ENCODE peak calls at places on chromosomes 4 and X, in four cellular contexts. V is nucleus accumbens; W is right cardiac atrium; Y is effector memory CD4-positive, alpha-beta T cell. G is an unnamed sample.

GRCh38 chr4:122874194-122874593 is 47.6 kb downstream of the FGF2 start:
- DNase-seq in W (no peak), Y (no peak), V (no peak), G (no peak)

GRCh38 chr4:69147334-69147733 is 51.1 kb downstream of the UGT2B7 start:
- DNase-seq in Y (no peak), V (no peak), W (no peak), G (no peak)

GRCh38 chrX:17621566-17622270 is 115.6 kb upstream of the SCML1 start:
- DNase-seq in W (no peak), Y (no peak), V (no peak), G (no peak)

GRCh38 chrX:16368696-16369095 is 201.4 kb downstream of the MAGEB17 start:
- DNase-seq in V (no peak), Y (no peak), W (no peak), G (no peak)

GRCh38 chrX:55778322-55778721 is 60.8 kb downstream of the RRAGB start:
- DNase-seq in Y (no peak), V (no peak), W (no peak), G (no peak)

GRCh38 chr4:152862608-152863007 is 73.5 kb upstream of the FHDC1 start:
- DNase-seq in W (no peak), Y (no peak), V (no peak), G (no peak)

GRCh38 chr4:2798399-2799301 is 5.8 kb downstream of the SH3BP2 start:
- DNase-seq in V (no peak), W (peak), Y (no peak), G (no peak)

GRCh38 chr4:17315459-17315858 is 196.4 kb downstream of the QDPR start:
- DNase-seq in V (no peak), Y (no peak), W (no peak), G (no peak)

GRCh38 chr4:126856906-126857305 is 775.9 kb upstream of the INTU start:
- DNase-seq in W (no peak), V (no peak), Y (no peak), G (no peak)

GRCh38 chr4:24278693-24279092 is 305.7 kb downstream of the DHX15 start:
- DNase-seq in Y (no peak), V (no peak), W (no peak), G (no peak)

GRCh38 chrX:103063918-103064434 is at the start of gene BEX1:
- DNase-seq in W (peak), V (peak), Y (no peak), G (peak)

GRCh38 chrX:38880460-38880859 is 79.2 kb downstream of the MID1IP1 start:
- DNase-seq in V (no peak), Y (no peak), W (no peak), G (no peak)

GRCh38 chrX:115147220-115147619 is 42.0 kb upstream of the RBMXL3 start:
- DNase-seq in Y (no peak), V (no peak), W (no peak), G (no peak)

GRCh38 chr4:16082424-16083216 is 1.2 kb downstream of the PROM1 start:
- DNase-seq in V (no peak), W (peak), Y (no peak), G (no peak)

GRCh38 chr4:76783836-76784235 is 114.1 kb downstream of the SOWAHB start:
- DNase-seq in W (no peak), Y (no peak), V (no peak), G (no peak)

GRCh38 chr4:141713771-141714445 is 77.5 kb downstream of the IL15 start:
- DNase-seq in Y (no peak), W (no peak), V (no peak), G (no peak)

GRCh38 chr4:43410636-43411035 is 518.1 kb downstream of the GRXCR1 start:
- DNase-seq in W (no peak), Y (no peak), V (no peak), G (no peak)

GRCh38 chr4:121950680-121951569 is 935 bp downstream of the TRPC3 start:
- DNase-seq in W (peak), V (no peak), Y (no peak), G (no peak)

GRCh38 chr4:110769578-110769977 is 146.7 kb upstream of the PITX2 start:
- DNase-seq in Y (no peak), W (no peak), V (no peak), G (no peak)

GRCh38 chrX:10106801-10107200 is 50.0 kb upstream of the CLCN4 start:
- DNase-seq in V (no peak), Y (no peak), W (no peak), G (no peak)

GRCh38 chr4:70746179-70746839 is 24.5 kb downstream of the RUFY3 start:
- DNase-seq in W (no peak), V (no peak), Y (no peak), G (no peak)

GRCh38 chr4:151446208-151446607 is 37.2 kb downstream of the FHIP1A start:
- DNase-seq in Y (no peak), W (no peak), V (no peak), G (no peak)

GRCh38 chr4:26217961-26218676 is 102.7 kb upstream of the RBPJ start:
- DNase-seq in Y (no peak), V (peak), W (no peak), G (peak)

GRCh38 chr4:114734581-114734980 is 136.0 kb downstream of the UGT8 start:
- DNase-seq in Y (no peak), V (no peak), W (no peak), G (no peak)

GRCh38 chr4:26029512-26030131 is 115.6 kb downstream of the SMIM20 start:
- DNase-seq in V (no peak), W (peak), Y (no peak), G (no peak)

GRCh38 chrX:13123857-13124345 is 79.5 kb upstream of the FAM9C start:
- DNase-seq in Y (no peak), W (no peak), V (no peak), G (no peak)